ENCODE peak calls at places on chromosomes 13 and 19, in nine cellular contexts. W is AG04449, B is NB4, K is prostate gland, X is brain microvascular endothelial cell, M is cardiac fibroblast, H is endodermal cell, O is neural progenitor cell, I is AG09309. A is an unnamed sample.

GRCh38 chr13:23160241-23161175 is 20.3 kb upstream of the SGCG start:
- DNase-seq in W (no peak), B (peak), K (no peak), X (no peak), M (no peak), H (peak), O (peak), I (no peak), A (no peak)

GRCh38 chr19:5170329-5170745 is 170.3 kb downstream of the PTPRS start:
- DNase-seq in W (no peak), B (peak), K (no peak), X (no peak), M (no peak), H (peak), O (no peak), I (no peak), A (no peak)

GRCh38 chr19:31531326-31531725 is 182.1 kb upstream of the TSHZ3 start:
- DNase-seq in W (no peak), B (no peak), K (no peak), X (no peak), M (no peak), H (no peak), O (no peak), I (no peak), A (no peak)

GRCh38 chr19:49114630-49115363 is 627 bp downstream of the LIN7B start:
- DNase-seq in W (no peak), B (peak), K (peak), X (peak), M (peak), H (peak), O (peak), I (no peak), A (no peak)

GRCh38 chr19:5891572-5891937 is 12.0 kb downstream of the NDUFA11 start:
- DNase-seq in W (no peak), B (no peak), K (no peak), X (no peak), M (no peak), H (no peak), O (no peak), I (no peak), A (no peak)

GRCh38 chr19:15265849-15266248 is 33.6 kb upstream of the EPHX3 start:
- DNase-seq in W (peak), B (no peak), K (peak), X (peak), M (peak), H (no peak), O (no peak), I (peak), A (peak)

GRCh38 chr19:3830841-3831589 is 37.8 kb downstream of the ZFR2 start:
- DNase-seq in W (no peak), B (no peak), K (no peak), X (no peak), M (no peak), H (no peak), O (no peak), I (no peak), A (no peak)

GRCh38 chr19:28422791-28423650 is 789.9 kb downstream of the UQCRFS1 start:
- DNase-seq in W (no peak), B (no peak), K (no peak), X (no peak), M (no peak), H (no peak), O (no peak), I (no peak), A (no peak)

GRCh38 chr13:102039264-102039663 is 362.6 kb downstream of the FGF14 start:
- DNase-seq in W (no peak), B (no peak), K (no peak), X (no peak), M (no peak), H (no peak), O (no peak), I (no peak), A (no peak)

GRCh38 chr13:79423801-79424642 is 18.0 kb upstream of the RBM26 start:
- DNase-seq in W (no peak), B (peak), K (no peak), X (no peak), M (peak), H (no peak), O (peak), I (no peak), A (peak)

GRCh38 chr19:36030264-36031148 is 2.2 kb downstream of the CLIP3 start:
- DNase-seq in W (no peak), B (no peak), K (no peak), X (no peak), M (peak), H (no peak), O (no peak), I (no peak), A (no peak)

GRCh38 chr13:99376924-99377323 is 69.7 kb upstream of the GPR183 start:
- DNase-seq in W (no peak), B (no peak), K (no peak), X (no peak), M (no peak), H (peak), O (no peak), I (no peak), A (no peak)

GRCh38 chr19:29714953-29715694 is at the start of gene C19orf12:
- DNase-seq in W (no peak), B (peak), K (peak), X (no peak), M (peak), H (peak), O (peak), I (no peak), A (no peak)

GRCh38 chr19:40704491-40705361 is 12.0 kb downstream of the COQ8B start:
- DNase-seq in W (no peak), B (no peak), K (no peak), X (no peak), M (no peak), H (no peak), O (no peak), I (no peak), A (no peak)

GRCh38 chr13:50248537-50249521 is 233.6 kb downstream of the KCNRG start:
- DNase-seq in W (no peak), B (no peak), K (no peak), X (no peak), M (no peak), H (no peak), O (no peak), I (no peak), A (no peak)

GRCh38 chr13:91722267-91722884 is 324.0 kb downstream of the GPC5 start:
- DNase-seq in W (no peak), B (peak), K (no peak), X (peak), M (peak), H (no peak), O (peak), I (no peak), A (no peak)

GRCh38 chr13:27362064-27362751 is 62.2 kb upstream of the GTF3A start:
- DNase-seq in W (no peak), B (peak), K (peak), X (peak), M (peak), H (peak), O (peak), I (no peak), A (peak)

GRCh38 chr13:77696006-77696862 is 1.3 kb upstream of the SLAIN1 start:
- DNase-seq in W (no peak), B (no peak), K (no peak), X (no peak), M (no peak), H (peak), O (peak), I (no peak), A (no peak)

GRCh38 chr19:19320362-19321142 is at the start of the genes MAU2 and SUGP1:
- DNase-seq in W (peak), B (peak), K (peak), X (peak), M (peak), H (peak), O (peak), I (peak), A (peak)
- TF ChIP-seq CTCF in W (peak), B (no peak), K (peak), X (peak), M (peak), H (no peak), O (peak), I (peak), A (peak)

DNA sequence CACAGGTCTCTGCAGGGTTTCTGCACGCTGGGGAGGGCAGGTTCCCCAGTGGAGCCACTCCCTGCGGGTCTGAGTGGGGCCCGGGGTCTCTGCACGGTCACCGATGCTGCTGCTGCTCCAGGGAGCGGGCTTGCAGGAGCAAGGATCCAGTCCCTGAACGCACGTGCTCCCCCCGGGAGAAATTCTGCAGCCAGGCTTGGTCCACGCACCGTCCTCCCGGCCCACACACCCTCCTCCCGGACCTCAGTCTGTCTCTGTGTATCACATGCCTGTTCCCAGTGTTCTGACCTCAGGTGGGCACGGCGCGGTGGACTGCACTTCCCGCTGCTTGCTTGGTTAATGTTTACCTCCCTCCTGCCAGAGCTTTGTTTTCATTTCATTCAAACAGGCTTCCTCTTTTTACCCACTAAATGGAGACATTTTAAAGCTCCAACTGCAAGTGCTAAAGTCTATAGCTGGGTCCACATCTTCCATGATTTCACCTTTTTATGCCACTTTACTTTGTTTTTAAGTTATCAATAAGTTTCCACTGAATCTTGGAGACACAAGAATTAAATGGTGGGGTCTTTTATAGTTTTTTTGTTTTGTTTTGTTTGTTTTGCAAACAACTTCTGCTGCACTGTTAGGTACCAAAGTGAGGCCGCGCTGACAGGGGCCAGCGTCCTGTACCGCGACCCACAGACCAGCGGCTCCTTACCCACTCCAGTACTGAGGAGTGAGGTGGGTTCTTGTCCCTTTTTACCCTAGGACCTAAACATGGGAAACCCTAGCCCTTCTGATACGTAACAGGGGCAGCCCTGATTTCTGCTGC is 76.0 kb upstream of the MCF2L start:
- DNase-seq in W (no peak), B (peak), K (no peak), X (no peak), M (no peak), H (peak), O (peak), I (no peak), A (no peak)
- H3K4me3 ChIP-seq in W (no peak), B (peak), K (no peak), X (no peak), M (no peak), H (peak), O (peak), I (no peak), A (no peak)

GRCh38 chr13:73995752-73996151 is 138.5 kb downstream of the KLF12 start:
- DNase-seq in W (no peak), B (no peak), K (no peak), X (no peak), M (no peak), H (no peak), O (no peak), I (no peak), A (no peak)

GRCh38 chr13:74000906-74001305 is 133.3 kb downstream of the KLF12 start:
- DNase-seq in W (no peak), B (no peak), K (no peak), X (no peak), M (no peak), H (no peak), O (no peak), I (no peak), A (peak)

GRCh38 chr13:73997964-73998363 is 136.2 kb downstream of the KLF12 start:
- DNase-seq in W (no peak), B (no peak), K (no peak), X (no peak), M (no peak), H (no peak), O (no peak), I (no peak), A (no peak)

GRCh38 chr13:73996569-73996968 is 137.6 kb downstream of the KLF12 start:
- DNase-seq in W (no peak), B (no peak), K (no peak), X (no peak), M (no peak), H (no peak), O (no peak), I (no peak), A (no peak)

GRCh38 chr13:73998631-73999030 is 135.6 kb downstream of the KLF12 start:
- DNase-seq in W (no peak), B (no peak), K (no peak), X (no peak), M (no peak), H (no peak), O (no peak), I (no peak), A (no peak)
- TF ChIP-seq CTCF in W (no peak), B (no peak), K (no peak), X (no peak), M (no peak), H (no peak), O (no peak), I (no peak), A (no peak)

GRCh38 chr19:18389095-18389735 is 3.3 kb downstream of the GDF15 start:
- DNase-seq in W (no peak), B (no peak), K (no peak), X (no peak), M (no peak), H (no peak), O (no peak), I (no peak), A (no peak)
- H3K4me3 ChIP-seq in W (no peak), B (no peak), K (no peak), X (peak), M (no peak), H (no peak), O (no peak), I (no peak), A (peak)

A was measured in HFF-Myc.